ENCODE peak calls at places on chromosomes 16 and 17, in ten cellular contexts. One of them, this sample, is unnamed.

GRCh38 chr17:79022507-79022991 is 1.4 kb upstream of the C1QTNF1 start:
- DNase-seq in mesendoderm: no peak
- DNase-seq in naive thymus-derived CD8-positive, alpha-beta T cell: no peak
- DNase-seq in astrocyte of the spinal cord: no peak
- DNase-seq in fibroblast of the aortic adventitia: peak
- DNase-seq in AG08395: no peak
- DNase-seq in dorsolateral prefrontal cortex: no peak
- DNase-seq in dermis blood vessel endothelial cell: no peak
- DNase-seq in ascending aorta: peak
- DNase-seq in mucosa of descending colon: no peak
- DNase-seq in this sample: no peak

GRCh38 chr17:49358638-49359247 is 3.3 kb downstream of the ZNF652 start:
- DNase-seq in astrocyte of the spinal cord: no peak
- DNase-seq in fibroblast of the aortic adventitia: peak
- DNase-seq in AG08395: no peak
- DNase-seq in naive thymus-derived CD8-positive, alpha-beta T cell: peak
- DNase-seq in mesendoderm: no peak
- DNase-seq in mucosa of descending colon: no peak
- DNase-seq in dermis blood vessel endothelial cell: no peak
- DNase-seq in dorsolateral prefrontal cortex: no peak
- DNase-seq in ascending aorta: no peak
- DNase-seq in this sample: no peak

GRCh38 chr16:3509470-3509928 is 8.7 kb downstream of the CLUAP1 start:
- DNase-seq in AG08395: no peak
- DNase-seq in fibroblast of the aortic adventitia: no peak
- DNase-seq in dorsolateral prefrontal cortex: no peak
- DNase-seq in ascending aorta: no peak
- DNase-seq in astrocyte of the spinal cord: peak
- DNase-seq in dermis blood vessel endothelial cell: no peak
- DNase-seq in naive thymus-derived CD8-positive, alpha-beta T cell: peak
- DNase-seq in mesendoderm: no peak
- DNase-seq in mucosa of descending colon: peak
- DNase-seq in this sample: no peak

GRCh38 chr17:63698886-63699637 is 863 bp downstream of the LIMD2 start:
- DNase-seq in dorsolateral prefrontal cortex: no peak
- DNase-seq in mesendoderm: peak
- DNase-seq in naive thymus-derived CD8-positive, alpha-beta T cell: peak
- DNase-seq in fibroblast of the aortic adventitia: no peak
- DNase-seq in ascending aorta: peak
- DNase-seq in astrocyte of the spinal cord: peak
- DNase-seq in AG08395: no peak
- DNase-seq in mucosa of descending colon: peak
- DNase-seq in dermis blood vessel endothelial cell: peak
- DNase-seq in this sample: peak

GRCh38 chr16:89049484-89050118 is 44.1 kb upstream of the ACSF3 start:
- DNase-seq in naive thymus-derived CD8-positive, alpha-beta T cell: no peak
- DNase-seq in dermis blood vessel endothelial cell: no peak
- DNase-seq in AG08395: no peak
- DNase-seq in mucosa of descending colon: peak
- DNase-seq in astrocyte of the spinal cord: no peak
- DNase-seq in mesendoderm: no peak
- DNase-seq in ascending aorta: no peak
- DNase-seq in fibroblast of the aortic adventitia: no peak
- DNase-seq in dorsolateral prefrontal cortex: no peak
- DNase-seq in this sample: no peak

GRCh38 chr16:48212033-48212432 is 32.1 kb upstream of the LONP2 start:
- DNase-seq in dermis blood vessel endothelial cell: no peak
- DNase-seq in fibroblast of the aortic adventitia: no peak
- DNase-seq in mesendoderm: peak
- DNase-seq in mucosa of descending colon: no peak
- DNase-seq in naive thymus-derived CD8-positive, alpha-beta T cell: no peak
- DNase-seq in dorsolateral prefrontal cortex: no peak
- DNase-seq in ascending aorta: no peak
- DNase-seq in astrocyte of the spinal cord: no peak
- DNase-seq in AG08395: no peak
- DNase-seq in this sample: no peak

GRCh38 chr16:50059669-50060068 is 6.1 kb upstream of the HEATR3 start:
- DNase-seq in dorsolateral prefrontal cortex: no peak
- DNase-seq in astrocyte of the spinal cord: no peak
- DNase-seq in ascending aorta: no peak
- DNase-seq in mucosa of descending colon: no peak
- DNase-seq in naive thymus-derived CD8-positive, alpha-beta T cell: no peak
- DNase-seq in fibroblast of the aortic adventitia: no peak
- DNase-seq in dermis blood vessel endothelial cell: no peak
- DNase-seq in mesendoderm: no peak
- DNase-seq in AG08395: no peak
- DNase-seq in this sample: no peak

GRCh38 chr17:51955245-51955644 is 203.3 kb downstream of the CA10 start:
- DNase-seq in mesendoderm: no peak
- DNase-seq in dermis blood vessel endothelial cell: no peak
- DNase-seq in dorsolateral prefrontal cortex: no peak
- DNase-seq in naive thymus-derived CD8-positive, alpha-beta T cell: no peak
- DNase-seq in fibroblast of the aortic adventitia: no peak
- DNase-seq in astrocyte of the spinal cord: no peak
- DNase-seq in AG08395: no peak
- DNase-seq in mucosa of descending colon: no peak
- DNase-seq in ascending aorta: no peak
- DNase-seq in this sample: no peak

GRCh38 chr16:75320435-75320834 is 69.0 kb upstream of the BCAR1 start:
- DNase-seq in AG08395: peak
- DNase-seq in dermis blood vessel endothelial cell: no peak
- DNase-seq in dorsolateral prefrontal cortex: peak
- DNase-seq in naive thymus-derived CD8-positive, alpha-beta T cell: no peak
- DNase-seq in ascending aorta: no peak
- DNase-seq in mucosa of descending colon: no peak
- DNase-seq in astrocyte of the spinal cord: no peak
- DNase-seq in mesendoderm: peak
- DNase-seq in fibroblast of the aortic adventitia: no peak
- DNase-seq in this sample: no peak

GRCh38 chr16:87417511-87417910 is 25.4 kb downstream of the MAP1LC3B start:
- DNase-seq in ascending aorta: no peak
- DNase-seq in AG08395: no peak
- DNase-seq in naive thymus-derived CD8-positive, alpha-beta T cell: no peak
- DNase-seq in fibroblast of the aortic adventitia: no peak
- DNase-seq in mucosa of descending colon: no peak
- DNase-seq in dermis blood vessel endothelial cell: no peak
- DNase-seq in dorsolateral prefrontal cortex: no peak
- DNase-seq in mesendoderm: no peak
- DNase-seq in astrocyte of the spinal cord: no peak
- DNase-seq in this sample: no peak

GRCh38 chr17:66755101-66755943 is 79.6 kb upstream of the CACNG5 start:
- DNase-seq in fibroblast of the aortic adventitia: no peak
- DNase-seq in mucosa of descending colon: no peak
- DNase-seq in dorsolateral prefrontal cortex: no peak
- DNase-seq in AG08395: no peak
- DNase-seq in naive thymus-derived CD8-positive, alpha-beta T cell: no peak
- DNase-seq in mesendoderm: no peak
- DNase-seq in ascending aorta: no peak
- DNase-seq in astrocyte of the spinal cord: no peak
- DNase-seq in dermis blood vessel endothelial cell: no peak
- DNase-seq in this sample: no peak

GRCh38 chr17:17844500-17844899 is 7.7 kb upstream of the SREBF1 start:
- DNase-seq in mucosa of descending colon: no peak
- DNase-seq in mesendoderm: no peak
- DNase-seq in astrocyte of the spinal cord: no peak
- DNase-seq in dorsolateral prefrontal cortex: no peak
- DNase-seq in dermis blood vessel endothelial cell: no peak
- DNase-seq in ascending aorta: no peak
- DNase-seq in fibroblast of the aortic adventitia: no peak
- DNase-seq in AG08395: no peak
- DNase-seq in naive thymus-derived CD8-positive, alpha-beta T cell: no peak
- DNase-seq in this sample: no peak

GRCh38 chr17:7839890-7840260 is 5.9 kb downstream of the KDM6B start:
- DNase-seq in dermis blood vessel endothelial cell: no peak
- DNase-seq in fibroblast of the aortic adventitia: peak
- DNase-seq in mesendoderm: no peak
- DNase-seq in naive thymus-derived CD8-positive, alpha-beta T cell: no peak
- DNase-seq in ascending aorta: peak
- DNase-seq in astrocyte of the spinal cord: peak
- DNase-seq in AG08395: no peak
- DNase-seq in mucosa of descending colon: peak
- DNase-seq in dorsolateral prefrontal cortex: no peak
- DNase-seq in this sample: peak

GRCh38 chr17:82520041-82520910 is 744 bp downstream of the FOXK2 start:
- DNase-seq in ascending aorta: no peak
- DNase-seq in fibroblast of the aortic adventitia: peak
- DNase-seq in mesendoderm: no peak
- DNase-seq in AG08395: no peak
- DNase-seq in dermis blood vessel endothelial cell: peak
- DNase-seq in naive thymus-derived CD8-positive, alpha-beta T cell: peak
- DNase-seq in mucosa of descending colon: peak
- DNase-seq in astrocyte of the spinal cord: no peak
- DNase-seq in dorsolateral prefrontal cortex: no peak
- DNase-seq in this sample: peak

GRCh38 chr16:13118091-13118490 is 216.7 kb downstream of the SHISA9 start:
- DNase-seq in dorsolateral prefrontal cortex: no peak
- DNase-seq in fibroblast of the aortic adventitia: no peak
- DNase-seq in ascending aorta: no peak
- DNase-seq in mucosa of descending colon: no peak
- DNase-seq in naive thymus-derived CD8-positive, alpha-beta T cell: no peak
- DNase-seq in astrocyte of the spinal cord: no peak
- DNase-seq in dermis blood vessel endothelial cell: no peak
- DNase-seq in mesendoderm: no peak
- DNase-seq in AG08395: no peak
- DNase-seq in this sample: no peak

GRCh38 chr16:1778200-1779179 is 3.9 kb downstream of the SPSB3 start:
- DNase-seq in astrocyte of the spinal cord: peak
- DNase-seq in mesendoderm: no peak
- DNase-seq in mucosa of descending colon: no peak
- DNase-seq in dorsolateral prefrontal cortex: no peak
- DNase-seq in ascending aorta: no peak
- DNase-seq in dermis blood vessel endothelial cell: no peak
- DNase-seq in naive thymus-derived CD8-positive, alpha-beta T cell: no peak
- DNase-seq in fibroblast of the aortic adventitia: no peak
- DNase-seq in AG08395: no peak
- DNase-seq in this sample: no peak

GRCh38 chr17:73027130-73027741 is 65.3 kb downstream of the SLC39A11 start:
- DNase-seq in mucosa of descending colon: no peak
- DNase-seq in naive thymus-derived CD8-positive, alpha-beta T cell: no peak
- DNase-seq in dorsolateral prefrontal cortex: no peak
- DNase-seq in AG08395: peak
- DNase-seq in astrocyte of the spinal cord: peak
- DNase-seq in mesendoderm: no peak
- DNase-seq in dermis blood vessel endothelial cell: no peak
- DNase-seq in fibroblast of the aortic adventitia: peak
- DNase-seq in ascending aorta: no peak
- DNase-seq in this sample: peak

GRCh38 chr17:34300652-34301390 is 15.3 kb downstream of the CCL11 start:
- DNase-seq in ascending aorta: no peak
- DNase-seq in mucosa of descending colon: no peak
- DNase-seq in AG08395: peak
- DNase-seq in mesendoderm: no peak
- DNase-seq in dermis blood vessel endothelial cell: peak
- DNase-seq in naive thymus-derived CD8-positive, alpha-beta T cell: no peak
- DNase-seq in dorsolateral prefrontal cortex: no peak
- DNase-seq in astrocyte of the spinal cord: peak
- DNase-seq in fibroblast of the aortic adventitia: peak
- DNase-seq in this sample: peak

GRCh38 chr16:60636117-60636516 is 1400.1 kb downstream of the CDH8 start:
- DNase-seq in mucosa of descending colon: no peak
- DNase-seq in astrocyte of the spinal cord: no peak
- DNase-seq in dorsolateral prefrontal cortex: no peak
- DNase-seq in naive thymus-derived CD8-positive, alpha-beta T cell: no peak
- DNase-seq in mesendoderm: peak
- DNase-seq in ascending aorta: no peak
- DNase-seq in fibroblast of the aortic adventitia: no peak
- DNase-seq in AG08395: no peak
- DNase-seq in dermis blood vessel endothelial cell: no peak
- DNase-seq in this sample: no peak

GRCh38 chr17:55053855-55054254 is 85.3 kb downstream of the STXBP4 start:
- DNase-seq in dermis blood vessel endothelial cell: peak
- DNase-seq in mesendoderm: peak
- DNase-seq in dorsolateral prefrontal cortex: no peak
- DNase-seq in ascending aorta: no peak
- DNase-seq in astrocyte of the spinal cord: peak
- DNase-seq in AG08395: peak
- DNase-seq in fibroblast of the aortic adventitia: peak
- DNase-seq in mucosa of descending colon: no peak
- DNase-seq in naive thymus-derived CD8-positive, alpha-beta T cell: no peak
- DNase-seq in this sample: peak

GRCh38 chr16:69324013-69324531 is 6.3 kb downstream of the PDF start:
- DNase-seq in mesendoderm: no peak
- DNase-seq in AG08395: no peak
- DNase-seq in naive thymus-derived CD8-positive, alpha-beta T cell: no peak
- DNase-seq in dermis blood vessel endothelial cell: no peak
- DNase-seq in astrocyte of the spinal cord: no peak
- DNase-seq in fibroblast of the aortic adventitia: no peak
- DNase-seq in dorsolateral prefrontal cortex: no peak
- DNase-seq in mucosa of descending colon: peak
- DNase-seq in ascending aorta: peak
- DNase-seq in this sample: no peak

GRCh38 chr17:80860703-80861359 is 130.8 kb upstream of the CHMP6 start:
- DNase-seq in dermis blood vessel endothelial cell: no peak
- DNase-seq in astrocyte of the spinal cord: no peak
- DNase-seq in dorsolateral prefrontal cortex: no peak
- DNase-seq in mesendoderm: no peak
- DNase-seq in AG08395: no peak
- DNase-seq in mucosa of descending colon: peak
- DNase-seq in naive thymus-derived CD8-positive, alpha-beta T cell: no peak
- DNase-seq in fibroblast of the aortic adventitia: no peak
- DNase-seq in ascending aorta: no peak
- DNase-seq in this sample: no peak

GRCh38 chr16:72092832-72093447 is 480 bp downstream of the TXNL4B start:
- DNase-seq in mucosa of descending colon: no peak
- DNase-seq in fibroblast of the aortic adventitia: peak
- DNase-seq in astrocyte of the spinal cord: peak
- DNase-seq in ascending aorta: no peak
- DNase-seq in AG08395: peak
- DNase-seq in naive thymus-derived CD8-positive, alpha-beta T cell: peak
- DNase-seq in dermis blood vessel endothelial cell: peak
- DNase-seq in mesendoderm: peak
- DNase-seq in dorsolateral prefrontal cortex: no peak
- DNase-seq in this sample: peak

GRCh38 chr16:17404903-17405691 is 65.7 kb downstream of the XYLT1 start:
- DNase-seq in fibroblast of the aortic adventitia: peak
- DNase-seq in dorsolateral prefrontal cortex: peak
- DNase-seq in astrocyte of the spinal cord: peak
- DNase-seq in naive thymus-derived CD8-positive, alpha-beta T cell: no peak
- DNase-seq in dermis blood vessel endothelial cell: no peak
- DNase-seq in mesendoderm: no peak
- DNase-seq in ascending aorta: peak
- DNase-seq in mucosa of descending colon: peak
- DNase-seq in AG08395: peak
- DNase-seq in this sample: peak

GRCh38 chr17:10278218-10278617 is 79.8 kb upstream of the GAS7 start:
- DNase-seq in naive thymus-derived CD8-positive, alpha-beta T cell: no peak
- DNase-seq in dermis blood vessel endothelial cell: no peak
- DNase-seq in dorsolateral prefrontal cortex: no peak
- DNase-seq in mucosa of descending colon: no peak
- DNase-seq in ascending aorta: no peak
- DNase-seq in astrocyte of the spinal cord: no peak
- DNase-seq in AG08395: no peak
- DNase-seq in mesendoderm: peak
- DNase-seq in fibroblast of the aortic adventitia: no peak
- DNase-seq in this sample: no peak

GRCh38 chr17:19728114-19728495 is 11.7 kb upstream of the SLC47A2 start:
- DNase-seq in AG08395: peak
- DNase-seq in dorsolateral prefrontal cortex: peak
- DNase-seq in mesendoderm: no peak
- DNase-seq in ascending aorta: peak
- DNase-seq in astrocyte of the spinal cord: peak
- DNase-seq in mucosa of descending colon: peak
- DNase-seq in dermis blood vessel endothelial cell: peak
- DNase-seq in fibroblast of the aortic adventitia: peak
- DNase-seq in naive thymus-derived CD8-positive, alpha-beta T cell: no peak
- DNase-seq in this sample: peak

GRCh38 chr17:63345598-63345997 is 100.5 kb downstream of the CYB561 start:
- DNase-seq in AG08395: no peak
- DNase-seq in naive thymus-derived CD8-positive, alpha-beta T cell: no peak
- DNase-seq in dermis blood vessel endothelial cell: no peak
- DNase-seq in mesendoderm: no peak
- DNase-seq in mucosa of descending colon: no peak
- DNase-seq in astrocyte of the spinal cord: no peak
- DNase-seq in ascending aorta: no peak
- DNase-seq in dorsolateral prefrontal cortex: no peak
- DNase-seq in fibroblast of the aortic adventitia: peak
- DNase-seq in this sample: no peak

GRCh38 chr17:18356624-18357023 is 6.7 kb downstream of the SHMT1 start:
- DNase-seq in dorsolateral prefrontal cortex: no peak
- DNase-seq in fibroblast of the aortic adventitia: peak
- DNase-seq in ascending aorta: no peak
- DNase-seq in mesendoderm: no peak
- DNase-seq in mucosa of descending colon: no peak
- DNase-seq in dermis blood vessel endothelial cell: no peak
- DNase-seq in AG08395: peak
- DNase-seq in astrocyte of the spinal cord: peak
- DNase-seq in naive thymus-derived CD8-positive, alpha-beta T cell: no peak
- DNase-seq in this sample: peak